ENCODE peak calls at places on chromosomes 12 and 14, in six cellular contexts. One of them, this sample, is unnamed.

GRCh38 chr14:50997712-50998111 is 53.4 kb upstream of the PYGL start:
- DNase-seq in cerebellum: no peak
- DNase-seq in DMS153: no peak
- DNase-seq in endothelial cell: no peak
- DNase-seq in hepatic stellate cell: no peak
- DNase-seq in AG08395: no peak
- DNase-seq in this sample: no peak

GRCh38 chr12:69502342-69503081 is 32.3 kb downstream of the FRS2 start:
- DNase-seq in DMS153: no peak
- DNase-seq in endothelial cell: no peak
- DNase-seq in AG08395: peak; percentile 23
- DNase-seq in cerebellum: no peak
- DNase-seq in hepatic stellate cell: peak; percentile 34
- DNase-seq in this sample: peak; percentile 25

GRCh38 chr14:60657609-60657983 is 8.3 kb upstream of the SIX1 start:
- DNase-seq in endothelial cell: peak; percentile 22
- DNase-seq in cerebellum: no peak
- DNase-seq in AG08395: no peak
- DNase-seq in hepatic stellate cell: no peak
- DNase-seq in DMS153: peak; percentile 46
- DNase-seq in this sample: no peak

GRCh38 chr14:103765526-103765925 is 49.9 kb downstream of the ZFYVE21 start:
- DNase-seq in hepatic stellate cell: no peak
- DNase-seq in DMS153: no peak
- DNase-seq in AG08395: no peak
- DNase-seq in endothelial cell: peak; percentile 45
- DNase-seq in cerebellum: no peak
- DNase-seq in this sample: no peak

GRCh38 chr14:99363616-99364290 is 91.8 kb upstream of the BCL11B start:
- DNase-seq in DMS153: no peak
- DNase-seq in cerebellum: no peak
- DNase-seq in hepatic stellate cell: no peak
- DNase-seq in endothelial cell: no peak
- DNase-seq in AG08395: no peak
- DNase-seq in this sample: no peak

GRCh38 chr12:106161491-106161890 is 22.7 kb upstream of the NUAK1 start:
- DNase-seq in DMS153: no peak
- DNase-seq in endothelial cell: no peak
- DNase-seq in hepatic stellate cell: no peak
- DNase-seq in AG08395: no peak
- DNase-seq in cerebellum: no peak
- DNase-seq in this sample: no peak

GRCh38 chr12:4164591-4165558 is 108.7 kb upstream of the CCND2 start:
- DNase-seq in DMS153: no peak
- DNase-seq in cerebellum: no peak
- DNase-seq in endothelial cell: peak; percentile 57
- DNase-seq in hepatic stellate cell: peak; percentile 45
- DNase-seq in AG08395: peak; percentile 38
- DNase-seq in this sample: peak; percentile 65

GRCh38 chr14:72929316-72930080 is 3.2 kb downstream of the DCAF4 start:
- DNase-seq in DMS153: no peak
- DNase-seq in endothelial cell: no peak
- DNase-seq in cerebellum: no peak
- DNase-seq in hepatic stellate cell: no peak
- DNase-seq in AG08395: no peak
- DNase-seq in this sample: no peak

GRCh38 chr14:101535232-101535631 is 26.1 kb upstream of the DIO3 start:
- DNase-seq in endothelial cell: no peak
- DNase-seq in cerebellum: no peak
- DNase-seq in AG08395: no peak
- DNase-seq in DMS153: no peak
- DNase-seq in hepatic stellate cell: no peak
- DNase-seq in this sample: no peak

GRCh38 chr12:6444704-6445688 is at the start of gene CD27:
- DNase-seq in cerebellum: no peak
- DNase-seq in DMS153: no peak
- DNase-seq in AG08395: no peak
- DNase-seq in hepatic stellate cell: no peak
- DNase-seq in endothelial cell: no peak
- DNase-seq in this sample: no peak

GRCh38 chr14:21039585-21040369 is 2.4 kb upstream of the RNASE7 start:
- DNase-seq in DMS153: peak; percentile 55
- DNase-seq in AG08395: peak; percentile 76
- DNase-seq in endothelial cell: peak; percentile 40
- DNase-seq in hepatic stellate cell: peak; percentile 45
- DNase-seq in cerebellum: no peak
- DNase-seq in this sample: peak; percentile 40

GRCh38 chr12:30729547-30729946 is 25.2 kb downstream of the CAPRIN2 start:
- DNase-seq in hepatic stellate cell: no peak
- DNase-seq in DMS153: no peak
- DNase-seq in AG08395: no peak
- DNase-seq in cerebellum: no peak
- DNase-seq in endothelial cell: no peak
- DNase-seq in this sample: no peak

GRCh38 chr14:52253503-52253902 is 14.0 kb upstream of the PTGDR start:
- DNase-seq in AG08395: no peak
- DNase-seq in cerebellum: no peak
- DNase-seq in hepatic stellate cell: no peak
- DNase-seq in endothelial cell: no peak
- DNase-seq in DMS153: no peak
- DNase-seq in this sample: peak; percentile 56

GRCh38 chr12:67633708-67634107 is 14.8 kb upstream of the DYRK2 start:
- DNase-seq in hepatic stellate cell: no peak
- DNase-seq in DMS153: no peak
- DNase-seq in AG08395: no peak
- DNase-seq in endothelial cell: no peak
- DNase-seq in cerebellum: no peak
- DNase-seq in this sample: no peak

GRCh38 chr12:121530600-121531355 is 50.0 kb downstream of the KDM2B start:
- DNase-seq in AG08395: peak; percentile 80
- DNase-seq in cerebellum: no peak
- DNase-seq in endothelial cell: peak; percentile 29
- DNase-seq in DMS153: no peak
- DNase-seq in hepatic stellate cell: peak; percentile 78
- DNase-seq in this sample: peak; percentile 89

This sample was measured in foreskin fibroblast.